ENCODE peak calls at places on chromosomes 6 and 20, in ten cellular contexts. Y is H9, T is K562, G is mammary epithelial cell, O is neuronal stem cell, W is hepatocyte, J is fibroblast of lung, C is Karpas-422, B is GM23338, M is neural progenitor cell. K is an unnamed sample.
A peak's percentile ranks its signal among the peaks of the same experiment; 100 is the strongest.

GRCh38 chr6:20118877-20119276 is 93.4 kb downstream of the MBOAT1 start:
- DNase-seq in Y (no peak), T (no peak), G (no peak), O (no peak), W (no peak), J (no peak), C (no peak), B (peak; percentile 7), M (peak; percentile 5), K (no peak)

GRCh38 chr20:26279224-26279623 is 582.6 kb upstream of the ZNF337 start:
- DNase-seq in Y (no peak), T (no peak), G (no peak), O (no peak), W (no peak), J (no peak), C (no peak), B (no peak), M (no peak), K (no peak)

GRCh38 chr6:37624121-37624520 is 73.6 kb downstream of the MDGA1 start:
- DNase-seq in Y (no peak), T (no peak), G (peak; percentile 82), O (no peak), W (no peak), J (no peak), C (no peak), B (no peak), M (no peak), K (no peak)

GRCh38 chr20:36384022-36384619 is 78.0 kb downstream of the DLGAP4 start:
- DNase-seq in Y (peak; percentile 85), T (peak; percentile 78), G (peak; percentile 30), O (peak; percentile 92), W (peak; percentile 68), J (peak; percentile 21), C (peak; percentile 88), B (peak; percentile 95), M (peak; percentile 92), K (peak; percentile 49)

GRCh38 chr6:25710287-25710686 is 44.3 kb upstream of the SLC17A4 start:
- DNase-seq in Y (no peak), T (no peak), G (no peak), O (no peak), W (no peak), J (no peak), C (no peak), B (no peak), M (no peak), K (no peak)

GRCh38 chr20:39700527-39700926 is 738.4 kb downstream of the DHX35 start:
- DNase-seq in Y (no peak), T (no peak), G (no peak), O (no peak), W (no peak), J (no peak), C (no peak), B (no peak), M (no peak), K (no peak)

GRCh38 chr6:145483191-145483996 is 251.9 kb downstream of the EPM2A start:
- DNase-seq in Y (no peak), T (no peak), G (peak; percentile 86), O (no peak), W (peak; percentile 54), J (peak; percentile 74), C (no peak), B (peak; percentile 17), M (no peak), K (no peak)

GRCh38 chr20:41166201-41167117 is 29.1 kb downstream of the PLCG1 start:
- DNase-seq in Y (no peak), T (no peak), G (no peak), O (no peak), W (no peak), J (no peak), C (no peak), B (no peak), M (no peak), K (no peak)

GRCh38 chr6:13709698-13710551 is 1.7 kb downstream of the RANBP9 start:
- DNase-seq in Y (no peak), T (peak; percentile 82), G (peak; percentile 45), O (no peak), W (peak; percentile 36), J (peak; percentile 61), C (peak; percentile 64), B (peak; percentile 30), M (peak; percentile 40), K (peak; percentile 54)

GRCh38 chr20:17315491-17316231 is 88.8 kb downstream of the PCSK2 start:
- DNase-seq in Y (peak; percentile 36), T (no peak), G (no peak), O (no peak), W (no peak), J (no peak), C (no peak), B (peak; percentile 24), M (no peak), K (no peak)

GRCh38 chr6:113802779-113803178 is 54.4 kb upstream of the MARCKS start:
- DNase-seq in Y (no peak), T (no peak), G (no peak), O (no peak), W (no peak), J (no peak), C (no peak), B (no peak), M (no peak), K (no peak)

GRCh38 chr6:82783587-82784253 is 281.9 kb downstream of the UBE3D start:
- DNase-seq in Y (peak; percentile 52), T (peak; percentile 14), G (no peak), O (no peak), W (no peak), J (no peak), C (peak; percentile 48), B (peak; percentile 73), M (peak; percentile 73), K (no peak)

GRCh38 chr6:13916230-13916944 is 8.4 kb upstream of the RNF182 start:
- DNase-seq in Y (no peak), T (no peak), G (peak; percentile 39), O (no peak), W (peak; percentile 30), J (peak; percentile 67), C (peak; percentile 54), B (no peak), M (no peak), K (peak; percentile 26)

GRCh38 chr6:53717571-53717970 is 52.0 kb upstream of the KLHL31 start:
- DNase-seq in Y (no peak), T (no peak), G (peak; percentile 15), O (no peak), W (no peak), J (no peak), C (no peak), B (no peak), M (no peak), K (no peak)

GRCh38 chr6:151301547-151301946 is 61.8 kb downstream of the AKAP12 start:
- DNase-seq in Y (no peak), T (no peak), G (no peak), O (no peak), W (no peak), J (no peak), C (peak; percentile 12), B (no peak), M (no peak), K (no peak)

GRCh38 chr6:151300267-151300930 is 60.6 kb downstream of the AKAP12 start:
- DNase-seq in Y (no peak), T (no peak), G (no peak), O (no peak), W (no peak), J (no peak), C (no peak), B (no peak), M (no peak), K (no peak)

GRCh38 chr6:151303231-151303630 is 63.5 kb downstream of the AKAP12 start:
- DNase-seq in Y (no peak), T (no peak), G (no peak), O (no peak), W (no peak), J (no peak), C (no peak), B (no peak), M (no peak), K (no peak)

GRCh38 chr6:151294561-151295101 is 54.9 kb downstream of the AKAP12 start:
- DNase-seq in Y (no peak), T (no peak), G (no peak), O (no peak), W (no peak), J (peak; percentile 66), C (no peak), B (no peak), M (no peak), K (no peak)

GRCh38 chr6:151299009-151299408 is 59.2 kb downstream of the AKAP12 start:
- DNase-seq in Y (no peak), T (no peak), G (no peak), O (no peak), W (no peak), J (no peak), C (no peak), B (no peak), M (no peak), K (no peak)
- H3K4me1 ChIP-seq in Y (no peaks in the 10 kb centered on the region), T (no peaks in the 10 kb centered on the region), G (no peaks in the 10 kb centered on the region), O (no peaks in the 10 kb centered on the region), W (peaks cover 10% of the 10 kb centered on the region), J (no peaks in the 10 kb centered on the region), C (no peaks in the 10 kb centered on the region), B (no peaks in the 10 kb centered on the region), M (peaks cover 7% of the 10 kb centered on the region), K (no peaks in the 10 kb centered on the region)

GRCh38 chr6:156839591-156840001 is 62.4 kb downstream of the ARID1B start:
- DNase-seq in Y (no peak), T (peak; percentile 66), G (no peak), O (no peak), W (no peak), J (peak; percentile 66), C (no peak), B (no peak), M (no peak), K (no peak)
- H3K4me2 ChIP-seq in Y (no peak overlapping the region), T (peak overlapping the region; percentile 53), G (no peak overlapping the region), O (no peak overlapping the region), W (peak overlapping the region; percentile 25), J (peak overlapping the region; percentile 55), C (no peak overlapping the region), B (no peak overlapping the region), M (no peak overlapping the region), K (peak overlapping the region; percentile 44)

DNA sequence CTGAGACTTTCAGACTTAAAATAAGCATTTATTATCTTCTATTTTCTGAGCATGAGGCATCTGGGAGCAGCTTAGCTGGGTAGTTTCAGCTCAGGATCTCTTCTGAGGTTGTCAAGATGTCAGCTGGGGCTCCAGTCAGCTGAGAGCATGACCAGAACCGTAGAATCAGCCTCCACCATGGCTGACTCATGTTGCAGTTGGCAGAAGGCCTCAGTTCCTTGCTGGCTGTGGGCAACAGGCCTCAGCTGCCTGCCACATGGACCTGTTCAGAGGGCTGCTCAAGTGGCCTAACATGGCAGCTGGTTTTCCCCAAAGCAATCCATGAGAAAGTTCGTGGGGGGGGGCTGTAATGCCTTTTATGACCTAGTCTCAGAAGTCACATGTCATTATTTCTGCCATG is 142.3 kb downstream of the LY86 start:
- DNase-seq in Y (no peak), T (no peak), G (peak; percentile 85), O (no peak), W (no peak), J (peak; percentile 93), C (no peak), B (no peak), M (no peak), K (no peak)
- H2AFZ ChIP-seq in Y (no peak overlapping the region), T (peak overlapping the region; percentile 29), G (peak overlapping the region; percentile 2), O (no peak overlapping the region), W (no peak overlapping the region), J (peak overlapping the region; percentile 40), C (no peak overlapping the region), B (no peak overlapping the region), M (no peak overlapping the region), K (no peak overlapping the region)

DNA sequence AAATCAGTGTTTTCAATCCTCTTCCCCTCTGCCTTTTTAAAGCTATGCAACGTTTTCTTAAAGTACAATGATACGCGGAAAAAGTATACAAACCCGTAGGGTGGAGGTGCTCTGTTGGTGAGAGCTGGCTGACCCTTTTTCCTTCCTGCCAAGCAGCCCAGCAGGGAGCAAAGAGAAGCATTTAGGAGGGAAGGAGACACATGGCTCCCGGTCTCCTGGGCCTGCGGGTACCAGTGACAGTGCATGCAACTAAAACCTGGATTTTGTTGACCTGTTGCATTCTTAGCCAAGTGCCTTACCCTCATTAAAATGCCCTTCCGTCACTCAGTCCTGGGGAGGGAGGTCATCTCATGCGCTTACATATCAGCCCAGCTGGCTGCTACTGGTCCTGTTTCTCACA is 87.2 kb downstream of the SLX4IP start:
- DNase-seq in Y (no peak), T (no peak), G (no peak), O (no peak), W (no peak), J (no peak), C (no peak), B (no peak), M (no peak), K (no peak)
- H3K4me1 ChIP-seq in Y (peaks cover 6% of the 10 kb centered on the region), T (no peaks in the 10 kb centered on the region), G (peaks cover 54% of the 10 kb centered on the region), O (peaks cover 22% of the 10 kb centered on the region), W (peaks cover 12% of the 10 kb centered on the region), J (peaks cover 6% of the 10 kb centered on the region), C (peaks cover 16% of the 10 kb centered on the region), B (peaks cover 35% of the 10 kb centered on the region), M (peaks cover 40% of the 10 kb centered on the region), K (peaks cover 8% of the 10 kb centered on the region)